ENCODE peak calls at places on chromosomes 12 and 14, in five cellular contexts. One of them, this sample, is unnamed.

GRCh38 chr14:102675396-102675795 is 82.9 kb downstream of the RCOR1 start:
- DNase-seq in fibroblast of pulmonary artery: no peak
- DNase-seq in left cardiac atrium: no peak
- DNase-seq in astrocyte of the spinal cord: no peak
- DNase-seq in NCI-H748 treated with DMSO at 0.1 percent for 48 hours: no peak
- DNase-seq in this sample: no peak

GRCh38 chr12:117459229-117459628 is 97.8 kb upstream of the NOS1 start:
- DNase-seq in fibroblast of pulmonary artery: no peak
- DNase-seq in left cardiac atrium: no peak
- DNase-seq in astrocyte of the spinal cord: no peak
- DNase-seq in NCI-H748 treated with DMSO at 0.1 percent for 48 hours: no peak
- DNase-seq in this sample: no peak

GRCh38 chr14:77926942-77927341 is 127.0 kb downstream of the ADCK1 start:
- DNase-seq in fibroblast of pulmonary artery: no peak
- DNase-seq in left cardiac atrium: no peak
- DNase-seq in astrocyte of the spinal cord: no peak
- DNase-seq in NCI-H748 treated with DMSO at 0.1 percent for 48 hours: no peak
- DNase-seq in this sample: no peak

GRCh38 chr12:104906695-104907094 is 51.4 kb downstream of the SLC41A2 start:
- DNase-seq in fibroblast of pulmonary artery: no peak
- DNase-seq in left cardiac atrium: no peak
- DNase-seq in astrocyte of the spinal cord: no peak
- DNase-seq in NCI-H748 treated with DMSO at 0.1 percent for 48 hours: no peak
- DNase-seq in this sample: no peak

GRCh38 chr12:70400124-70400523 is 34.0 kb downstream of the KCNMB4 start:
- DNase-seq in fibroblast of pulmonary artery: no peak
- DNase-seq in left cardiac atrium: no peak
- DNase-seq in astrocyte of the spinal cord: no peak
- DNase-seq in NCI-H748 treated with DMSO at 0.1 percent for 48 hours: peak; percentile 54
- DNase-seq in this sample: no peak

GRCh38 chr12:122503783-122504590 is 3.3 kb upstream of the ZCCHC8 start:
- DNase-seq in fibroblast of pulmonary artery: no peak
- DNase-seq in left cardiac atrium: no peak
- DNase-seq in astrocyte of the spinal cord: no peak
- DNase-seq in NCI-H748 treated with DMSO at 0.1 percent for 48 hours: no peak
- DNase-seq in this sample: no peak

GRCh38 chr12:4679711-4680110 is 30.8 kb downstream of the NDUFA9 start:
- DNase-seq in fibroblast of pulmonary artery: no peak
- DNase-seq in left cardiac atrium: no peak
- DNase-seq in astrocyte of the spinal cord: no peak
- DNase-seq in NCI-H748 treated with DMSO at 0.1 percent for 48 hours: no peak
- DNase-seq in this sample: no peak

GRCh38 chr14:71648725-71649124 is 283.5 kb upstream of the RGS6 start:
- DNase-seq in fibroblast of pulmonary artery: no peak
- DNase-seq in left cardiac atrium: no peak
- DNase-seq in astrocyte of the spinal cord: no peak
- DNase-seq in NCI-H748 treated with DMSO at 0.1 percent for 48 hours: no peak
- DNase-seq in this sample: no peak

GRCh38 chr12:124660846-124661245 is 93.4 kb upstream of the NCOR2 start:
- DNase-seq in fibroblast of pulmonary artery: no peak
- DNase-seq in left cardiac atrium: no peak
- DNase-seq in astrocyte of the spinal cord: no peak
- DNase-seq in NCI-H748 treated with DMSO at 0.1 percent for 48 hours: no peak
- DNase-seq in this sample: no peak

GRCh38 chr12:8030189-8030588 is 2.3 kb upstream of the FOXJ2 start:
- DNase-seq in fibroblast of pulmonary artery: no peak
- DNase-seq in left cardiac atrium: no peak
- DNase-seq in astrocyte of the spinal cord: no peak
- DNase-seq in NCI-H748 treated with DMSO at 0.1 percent for 48 hours: no peak
- DNase-seq in this sample: no peak

GRCh38 chr12:107436376-107436775 is 249.2 kb upstream of the PWP1 start:
- DNase-seq in fibroblast of pulmonary artery: peak; percentile 68
- DNase-seq in left cardiac atrium: no peak
- DNase-seq in astrocyte of the spinal cord: peak; percentile 57
- DNase-seq in NCI-H748 treated with DMSO at 0.1 percent for 48 hours: no peak
- DNase-seq in this sample: no peak

GRCh38 chr14:99592394-99592793 is 11.6 kb downstream of the CCDC85C start:
- DNase-seq in fibroblast of pulmonary artery: no peak
- DNase-seq in left cardiac atrium: no peak
- DNase-seq in astrocyte of the spinal cord: no peak
- DNase-seq in NCI-H748 treated with DMSO at 0.1 percent for 48 hours: no peak
- DNase-seq in this sample: no peak

GRCh38 chr12:78674311-78675085 is 190.1 kb upstream of the SYT1 start:
- DNase-seq in fibroblast of pulmonary artery: peak; percentile 26
- DNase-seq in left cardiac atrium: no peak
- DNase-seq in astrocyte of the spinal cord: peak; percentile 12
- DNase-seq in NCI-H748 treated with DMSO at 0.1 percent for 48 hours: no peak
- DNase-seq in this sample: no peak

GRCh38 chr14:32324601-32325000 is 4.5 kb upstream of the AKAP6 start:
- DNase-seq in fibroblast of pulmonary artery: no peak
- DNase-seq in left cardiac atrium: no peak
- DNase-seq in astrocyte of the spinal cord: no peak
- DNase-seq in NCI-H748 treated with DMSO at 0.1 percent for 48 hours: no peak
- DNase-seq in this sample: no peak

GRCh38 chr12:89179983-89180382 is 172.3 kb downstream of the DUSP6 start:
- DNase-seq in fibroblast of pulmonary artery: peak; percentile 97
- DNase-seq in left cardiac atrium: peak; percentile 33
- DNase-seq in astrocyte of the spinal cord: peak; percentile 78
- DNase-seq in NCI-H748 treated with DMSO at 0.1 percent for 48 hours: peak; percentile 75
- DNase-seq in this sample: no peak

GRCh38 chr14:104689620-104690265 is 325 bp downstream of the INF2 start:
- DNase-seq in fibroblast of pulmonary artery: no peak
- DNase-seq in left cardiac atrium: no peak
- DNase-seq in astrocyte of the spinal cord: no peak
- DNase-seq in NCI-H748 treated with DMSO at 0.1 percent for 48 hours: no peak
- DNase-seq in this sample: no peak

GRCh38 chr12:114440450-114441383 is 34.8 kb upstream of the TBX5 start:
- DNase-seq in fibroblast of pulmonary artery: no peak
- DNase-seq in left cardiac atrium: no peak
- DNase-seq in astrocyte of the spinal cord: no peak
- DNase-seq in NCI-H748 treated with DMSO at 0.1 percent for 48 hours: no peak
- DNase-seq in this sample: no peak

GRCh38 chr12:104692335-104693218 is 235.8 kb downstream of the CHST11 start:
- DNase-seq in fibroblast of pulmonary artery: no peak
- DNase-seq in left cardiac atrium: no peak
- DNase-seq in astrocyte of the spinal cord: no peak
- DNase-seq in NCI-H748 treated with DMSO at 0.1 percent for 48 hours: no peak
- DNase-seq in this sample: no peak

GRCh38 chr12:93261505-93262094 is 116.1 kb upstream of the NUDT4 start:
- DNase-seq in fibroblast of pulmonary artery: no peak
- DNase-seq in left cardiac atrium: no peak
- DNase-seq in astrocyte of the spinal cord: no peak
- DNase-seq in NCI-H748 treated with DMSO at 0.1 percent for 48 hours: no peak
- DNase-seq in this sample: no peak

GRCh38 chr14:68473794-68474193 is 319.1 kb downstream of the ZFP36L1 start:
- DNase-seq in fibroblast of pulmonary artery: peak; percentile 58
- DNase-seq in left cardiac atrium: no peak
- DNase-seq in astrocyte of the spinal cord: no peak
- DNase-seq in NCI-H748 treated with DMSO at 0.1 percent for 48 hours: no peak
- DNase-seq in this sample: no peak

GRCh38 chr12:59500915-59501314 is 94.9 kb upstream of the SLC16A7 start:
- DNase-seq in fibroblast of pulmonary artery: no peak
- DNase-seq in left cardiac atrium: no peak
- DNase-seq in astrocyte of the spinal cord: no peak
- DNase-seq in NCI-H748 treated with DMSO at 0.1 percent for 48 hours: no peak
- DNase-seq in this sample: no peak

GRCh38 chr14:74563621-74564159 is 48.3 kb downstream of the LTBP2 start:
- DNase-seq in fibroblast of pulmonary artery: no peak
- DNase-seq in left cardiac atrium: no peak
- DNase-seq in astrocyte of the spinal cord: no peak
- DNase-seq in NCI-H748 treated with DMSO at 0.1 percent for 48 hours: no peak
- DNase-seq in this sample: no peak

GRCh38 chr14:95690815-95691214 is 4.6 kb downstream of the TCL1B start:
- DNase-seq in fibroblast of pulmonary artery: no peak
- DNase-seq in left cardiac atrium: no peak
- DNase-seq in astrocyte of the spinal cord: no peak
- DNase-seq in NCI-H748 treated with DMSO at 0.1 percent for 48 hours: no peak
- DNase-seq in this sample: no peak

GRCh38 chr12:52627395-52628110 is 9.2 kb upstream of the KRT73 start:
- DNase-seq in fibroblast of pulmonary artery: no peak
- DNase-seq in left cardiac atrium: no peak
- DNase-seq in astrocyte of the spinal cord: no peak
- DNase-seq in NCI-H748 treated with DMSO at 0.1 percent for 48 hours: peak; percentile 4
- DNase-seq in this sample: no peak

GRCh38 chr12:6978188-6978986 is 7.7 kb downstream of the EMG1 start:
- DNase-seq in fibroblast of pulmonary artery: no peak
- DNase-seq in left cardiac atrium: no peak
- DNase-seq in astrocyte of the spinal cord: no peak
- DNase-seq in NCI-H748 treated with DMSO at 0.1 percent for 48 hours: no peak
- DNase-seq in this sample: no peak

GRCh38 chr14:101716956-101717662 is 44.4 kb upstream of the PPP2R5C start:
- DNase-seq in fibroblast of pulmonary artery: no peak
- DNase-seq in left cardiac atrium: no peak
- DNase-seq in astrocyte of the spinal cord: no peak
- DNase-seq in NCI-H748 treated with DMSO at 0.1 percent for 48 hours: no peak
- DNase-seq in this sample: no peak

GRCh38 chr12:116525418-116526001 is 33.7 kb upstream of the MAP1LC3B2 start:
- DNase-seq in fibroblast of pulmonary artery: peak; percentile 88
- DNase-seq in left cardiac atrium: peak; percentile 80
- DNase-seq in astrocyte of the spinal cord: peak; percentile 95
- DNase-seq in NCI-H748 treated with DMSO at 0.1 percent for 48 hours: no peak
- DNase-seq in this sample: no peak

GRCh38 chr14:73231874-73232851 is 5.1 kb upstream of the PAPLN start:
- DNase-seq in fibroblast of pulmonary artery: no peak
- DNase-seq in left cardiac atrium: no peak
- DNase-seq in astrocyte of the spinal cord: no peak
- DNase-seq in NCI-H748 treated with DMSO at 0.1 percent for 48 hours: no peak
- DNase-seq in this sample: no peak

This sample was measured in stimulated activated CD4-positive, alpha-beta T cell treated with anti-CD3 and anti-CD28 coated beads, Interleukin-2, amount 100 ng/mL, for 4 hours.